ENCODE peak calls at places on chromosomes 3 and 15, in seven cellular contexts. E, C, K, L, V, U and T are unnamed samples.

GRCh38 chr15:90000175-90000923 is 775 bp upstream of the ZNF710 start:
- DNase-seq in L (no peak), C (no peak), V (peak; percentile 41), E (peak; percentile 38), K (peak; percentile 24), U (no peak), T (no peak)

GRCh38 chr15:101394056-101394630 is 95.4 kb downstream of the PCSK6 start:
- DNase-seq in C (no peak), U (no peak), L (no peak), K (no peak), V (no peak), E (no peak), T (no peak)

GRCh38 chr15:79881254-79881653 is 15.6 kb downstream of the MTHFS start:
- DNase-seq in V (no peak), U (no peak), L (no peak), C (peak; percentile 79), E (no peak), K (no peak), T (no peak)

GRCh38 chr3:134056464-134056891 is 26.8 kb upstream of the SLCO2A1 start:
- DNase-seq in U (no peak), L (no peak), C (no peak), V (no peak), E (no peak), K (no peak), T (no peak)

GRCh38 chr15:65189102-65189740 is 4.1 kb upstream of the CLPX start:
- DNase-seq in L (peak; percentile 24), E (peak; percentile 68), V (peak; percentile 82), C (peak; percentile 51), U (no peak), K (peak; percentile 36), T (no peak)

GRCh38 chr15:41233367-41233771 is 2.3 kb downstream of the CHP1 start:
- DNase-seq in U (peak; percentile 43), E (peak; percentile 56), K (peak; percentile 69), C (peak; percentile 87), V (no peak), L (peak; percentile 24), T (peak; percentile 24)

GRCh38 chr3:34284959-34285358 is 486.5 kb downstream of the PDCD6IP start:
- DNase-seq in C (no peak), K (no peak), E (no peak), U (no peak), V (no peak), L (no peak), T (no peak)

GRCh38 chr3:127252446-127252845 is 35.4 kb downstream of the PRR20G start:
- DNase-seq in C (no peak), K (no peak), V (no peak), U (no peak), L (no peak), E (no peak), T (no peak)

GRCh38 chr3:179750720-179751328 is 98.0 kb downstream of the USP13 start:
- DNase-seq in U (peak; percentile 15), K (peak; percentile 20), E (peak; percentile 10), C (peak; percentile 27), V (peak; percentile 24), L (no peak), T (no peak)

GRCh38 chr3:185172086-185173049 is 19.5 kb upstream of the C3orf70 start:
- DNase-seq in E (no peak), K (no peak), L (no peak), C (no peak), U (no peak), V (no peak), T (no peak)